ENCODE peak calls at places on chromosomes 13 and 19, in nine cellular contexts. One of them, this sample, is unnamed.

GRCh38 chr19:13804830-13805683 is 9.8 kb downstream of the ZSWIM4 start:
- DNase-seq in LHCN-M2: no peak
- DNase-seq in HAP-1: no peak
- DNase-seq in stimulated activated CD8-positive, alpha-beta memory T cell treated with anti-CD3 and anti-CD28 coated beads, Interleukin-7, amount 100 ng/mL, for 1 hour: no peak
- DNase-seq in NCI-H2081: no peak
- DNase-seq in psoas muscle: peak
- DNase-seq in GF-D8: no peak
- DNase-seq in stimulated activated CD4-positive, alpha-beta T cell treated with anti-CD3 and anti-CD28 coated beads, Interleukin-15, amount 100 ng/mL, for 1 hour: no peak
- DNase-seq in activated CD8-positive, alpha-beta T cell treated with anti-CD3 and anti-CD28 coated beads for 36 hours: peak
- DNase-seq in this sample: no peak

GRCh38 chr13:53090507-53090906 is 61.9 kb downstream of the OLFM4 start:
- DNase-seq in LHCN-M2: no peak
- DNase-seq in HAP-1: no peak
- DNase-seq in stimulated activated CD8-positive, alpha-beta memory T cell treated with anti-CD3 and anti-CD28 coated beads, Interleukin-7, amount 100 ng/mL, for 1 hour: no peak
- DNase-seq in NCI-H2081: no peak
- DNase-seq in psoas muscle: no peak
- DNase-seq in GF-D8: no peak
- DNase-seq in stimulated activated CD4-positive, alpha-beta T cell treated with anti-CD3 and anti-CD28 coated beads, Interleukin-15, amount 100 ng/mL, for 1 hour: no peak
- DNase-seq in activated CD8-positive, alpha-beta T cell treated with anti-CD3 and anti-CD28 coated beads for 36 hours: no peak
- DNase-seq in this sample: no peak

GRCh38 chr13:73578251-73578875 is 519.6 kb downstream of the KLF5 start:
- DNase-seq in LHCN-M2: no peak
- DNase-seq in HAP-1: no peak
- DNase-seq in stimulated activated CD8-positive, alpha-beta memory T cell treated with anti-CD3 and anti-CD28 coated beads, Interleukin-7, amount 100 ng/mL, for 1 hour: no peak
- DNase-seq in NCI-H2081: no peak
- DNase-seq in psoas muscle: no peak
- DNase-seq in GF-D8: no peak
- DNase-seq in stimulated activated CD4-positive, alpha-beta T cell treated with anti-CD3 and anti-CD28 coated beads, Interleukin-15, amount 100 ng/mL, for 1 hour: no peak
- DNase-seq in activated CD8-positive, alpha-beta T cell treated with anti-CD3 and anti-CD28 coated beads for 36 hours: no peak
- DNase-seq in this sample: no peak

GRCh38 chr19:6210091-6210490 is 69.7 kb downstream of the MLLT1 start:
- DNase-seq in LHCN-M2: no peak
- DNase-seq in HAP-1: no peak
- DNase-seq in stimulated activated CD8-positive, alpha-beta memory T cell treated with anti-CD3 and anti-CD28 coated beads, Interleukin-7, amount 100 ng/mL, for 1 hour: no peak
- DNase-seq in NCI-H2081: no peak
- DNase-seq in psoas muscle: peak
- DNase-seq in GF-D8: no peak
- DNase-seq in stimulated activated CD4-positive, alpha-beta T cell treated with anti-CD3 and anti-CD28 coated beads, Interleukin-15, amount 100 ng/mL, for 1 hour: no peak
- DNase-seq in activated CD8-positive, alpha-beta T cell treated with anti-CD3 and anti-CD28 coated beads for 36 hours: no peak
- DNase-seq in this sample: no peak

GRCh38 chr13:113540523-113540922 is 44.0 kb upstream of the TFDP1 start:
- DNase-seq in LHCN-M2: no peak
- DNase-seq in HAP-1: no peak
- DNase-seq in stimulated activated CD8-positive, alpha-beta memory T cell treated with anti-CD3 and anti-CD28 coated beads, Interleukin-7, amount 100 ng/mL, for 1 hour: no peak
- DNase-seq in NCI-H2081: no peak
- DNase-seq in psoas muscle: no peak
- DNase-seq in GF-D8: no peak
- DNase-seq in stimulated activated CD4-positive, alpha-beta T cell treated with anti-CD3 and anti-CD28 coated beads, Interleukin-15, amount 100 ng/mL, for 1 hour: no peak
- DNase-seq in activated CD8-positive, alpha-beta T cell treated with anti-CD3 and anti-CD28 coated beads for 36 hours: no peak
- DNase-seq in this sample: no peak

GRCh38 chr19:47268028-47268427 is 6.7 kb upstream of the INAFM1 start:
- DNase-seq in LHCN-M2: no peak
- DNase-seq in HAP-1: no peak
- DNase-seq in stimulated activated CD8-positive, alpha-beta memory T cell treated with anti-CD3 and anti-CD28 coated beads, Interleukin-7, amount 100 ng/mL, for 1 hour: no peak
- DNase-seq in NCI-H2081: no peak
- DNase-seq in psoas muscle: no peak
- DNase-seq in GF-D8: no peak
- DNase-seq in stimulated activated CD4-positive, alpha-beta T cell treated with anti-CD3 and anti-CD28 coated beads, Interleukin-15, amount 100 ng/mL, for 1 hour: no peak
- DNase-seq in activated CD8-positive, alpha-beta T cell treated with anti-CD3 and anti-CD28 coated beads for 36 hours: no peak
- DNase-seq in this sample: no peak

GRCh38 chr13:64061649-64062048 is 2646.0 kb upstream of the PCDH20 start:
- DNase-seq in LHCN-M2: no peak
- DNase-seq in HAP-1: no peak
- DNase-seq in stimulated activated CD8-positive, alpha-beta memory T cell treated with anti-CD3 and anti-CD28 coated beads, Interleukin-7, amount 100 ng/mL, for 1 hour: no peak
- DNase-seq in NCI-H2081: no peak
- DNase-seq in psoas muscle: no peak
- DNase-seq in GF-D8: no peak
- DNase-seq in stimulated activated CD4-positive, alpha-beta T cell treated with anti-CD3 and anti-CD28 coated beads, Interleukin-15, amount 100 ng/mL, for 1 hour: no peak
- DNase-seq in activated CD8-positive, alpha-beta T cell treated with anti-CD3 and anti-CD28 coated beads for 36 hours: no peak
- DNase-seq in this sample: no peak

GRCh38 chr13:113088691-113089020 is 16.9 kb upstream of the F7 start:
- DNase-seq in LHCN-M2: no peak
- DNase-seq in HAP-1: no peak
- DNase-seq in stimulated activated CD8-positive, alpha-beta memory T cell treated with anti-CD3 and anti-CD28 coated beads, Interleukin-7, amount 100 ng/mL, for 1 hour: no peak
- DNase-seq in NCI-H2081: no peak
- DNase-seq in psoas muscle: peak
- DNase-seq in GF-D8: no peak
- DNase-seq in stimulated activated CD4-positive, alpha-beta T cell treated with anti-CD3 and anti-CD28 coated beads, Interleukin-15, amount 100 ng/mL, for 1 hour: no peak
- DNase-seq in activated CD8-positive, alpha-beta T cell treated with anti-CD3 and anti-CD28 coated beads for 36 hours: no peak
- DNase-seq in this sample: no peak

GRCh38 chr19:35291916-35292315 is at the start of gene MAG:
- DNase-seq in LHCN-M2: no peak
- DNase-seq in HAP-1: no peak
- DNase-seq in stimulated activated CD8-positive, alpha-beta memory T cell treated with anti-CD3 and anti-CD28 coated beads, Interleukin-7, amount 100 ng/mL, for 1 hour: no peak
- DNase-seq in NCI-H2081: no peak
- DNase-seq in psoas muscle: no peak
- DNase-seq in GF-D8: no peak
- DNase-seq in stimulated activated CD4-positive, alpha-beta T cell treated with anti-CD3 and anti-CD28 coated beads, Interleukin-15, amount 100 ng/mL, for 1 hour: no peak
- DNase-seq in activated CD8-positive, alpha-beta T cell treated with anti-CD3 and anti-CD28 coated beads for 36 hours: no peak
- DNase-seq in this sample: no peak

GRCh38 chr19:41324921-41325639 is 15.1 kb downstream of the CCDC97 start:
- DNase-seq in LHCN-M2: peak
- DNase-seq in HAP-1: no peak
- DNase-seq in stimulated activated CD8-positive, alpha-beta memory T cell treated with anti-CD3 and anti-CD28 coated beads, Interleukin-7, amount 100 ng/mL, for 1 hour: no peak
- DNase-seq in NCI-H2081: no peak
- DNase-seq in psoas muscle: peak
- DNase-seq in GF-D8: no peak
- DNase-seq in stimulated activated CD4-positive, alpha-beta T cell treated with anti-CD3 and anti-CD28 coated beads, Interleukin-15, amount 100 ng/mL, for 1 hour: no peak
- DNase-seq in activated CD8-positive, alpha-beta T cell treated with anti-CD3 and anti-CD28 coated beads for 36 hours: no peak
- DNase-seq in this sample: no peak

GRCh38 chr19:47729468-47729798 is 15.9 kb upstream of the NOP53 start:
- DNase-seq in LHCN-M2: peak
- DNase-seq in HAP-1: no peak
- DNase-seq in stimulated activated CD8-positive, alpha-beta memory T cell treated with anti-CD3 and anti-CD28 coated beads, Interleukin-7, amount 100 ng/mL, for 1 hour: no peak
- DNase-seq in NCI-H2081: no peak
- DNase-seq in psoas muscle: peak
- DNase-seq in GF-D8: peak
- DNase-seq in stimulated activated CD4-positive, alpha-beta T cell treated with anti-CD3 and anti-CD28 coated beads, Interleukin-15, amount 100 ng/mL, for 1 hour: no peak
- DNase-seq in activated CD8-positive, alpha-beta T cell treated with anti-CD3 and anti-CD28 coated beads for 36 hours: peak
- DNase-seq in this sample: no peak

GRCh38 chr19:20397292-20397691 is 168.3 kb downstream of the ZNF737 start:
- DNase-seq in LHCN-M2: no peak
- DNase-seq in HAP-1: no peak
- DNase-seq in stimulated activated CD8-positive, alpha-beta memory T cell treated with anti-CD3 and anti-CD28 coated beads, Interleukin-7, amount 100 ng/mL, for 1 hour: no peak
- DNase-seq in NCI-H2081: no peak
- DNase-seq in psoas muscle: no peak
- DNase-seq in GF-D8: no peak
- DNase-seq in stimulated activated CD4-positive, alpha-beta T cell treated with anti-CD3 and anti-CD28 coated beads, Interleukin-15, amount 100 ng/mL, for 1 hour: no peak
- DNase-seq in activated CD8-positive, alpha-beta T cell treated with anti-CD3 and anti-CD28 coated beads for 36 hours: no peak
- DNase-seq in this sample: no peak

GRCh38 chr13:112873851-112874750 is 94.9 kb upstream of the MCF2L start:
- DNase-seq in LHCN-M2: peak
- DNase-seq in HAP-1: peak
- DNase-seq in stimulated activated CD8-positive, alpha-beta memory T cell treated with anti-CD3 and anti-CD28 coated beads, Interleukin-7, amount 100 ng/mL, for 1 hour: peak
- DNase-seq in NCI-H2081: peak
- DNase-seq in psoas muscle: peak
- DNase-seq in GF-D8: no peak
- DNase-seq in stimulated activated CD4-positive, alpha-beta T cell treated with anti-CD3 and anti-CD28 coated beads, Interleukin-15, amount 100 ng/mL, for 1 hour: peak
- DNase-seq in activated CD8-positive, alpha-beta T cell treated with anti-CD3 and anti-CD28 coated beads for 36 hours: peak
- DNase-seq in this sample: peak

GRCh38 chr19:48638831-48639381 is 1.7 kb upstream of the DBP start:
- DNase-seq in LHCN-M2: no peak
- DNase-seq in HAP-1: peak
- DNase-seq in stimulated activated CD8-positive, alpha-beta memory T cell treated with anti-CD3 and anti-CD28 coated beads, Interleukin-7, amount 100 ng/mL, for 1 hour: no peak
- DNase-seq in NCI-H2081: no peak
- DNase-seq in psoas muscle: peak
- DNase-seq in GF-D8: no peak
- DNase-seq in stimulated activated CD4-positive, alpha-beta T cell treated with anti-CD3 and anti-CD28 coated beads, Interleukin-15, amount 100 ng/mL, for 1 hour: no peak
- DNase-seq in activated CD8-positive, alpha-beta T cell treated with anti-CD3 and anti-CD28 coated beads for 36 hours: no peak
- DNase-seq in this sample: no peak

GRCh38 chr13:47680752-47681151 is 320.3 kb downstream of the SUCLA2 start:
- DNase-seq in LHCN-M2: peak
- DNase-seq in HAP-1: no peak
- DNase-seq in stimulated activated CD8-positive, alpha-beta memory T cell treated with anti-CD3 and anti-CD28 coated beads, Interleukin-7, amount 100 ng/mL, for 1 hour: no peak
- DNase-seq in NCI-H2081: no peak
- DNase-seq in psoas muscle: no peak
- DNase-seq in GF-D8: no peak
- DNase-seq in stimulated activated CD4-positive, alpha-beta T cell treated with anti-CD3 and anti-CD28 coated beads, Interleukin-15, amount 100 ng/mL, for 1 hour: no peak
- DNase-seq in activated CD8-positive, alpha-beta T cell treated with anti-CD3 and anti-CD28 coated beads for 36 hours: no peak
- DNase-seq in this sample: no peak

GRCh38 chr19:11505504-11506100 is at the start of gene ZNF653:
- DNase-seq in LHCN-M2: peak
- DNase-seq in HAP-1: peak
- DNase-seq in stimulated activated CD8-positive, alpha-beta memory T cell treated with anti-CD3 and anti-CD28 coated beads, Interleukin-7, amount 100 ng/mL, for 1 hour: peak
- DNase-seq in NCI-H2081: peak
- DNase-seq in psoas muscle: peak
- DNase-seq in GF-D8: peak
- DNase-seq in stimulated activated CD4-positive, alpha-beta T cell treated with anti-CD3 and anti-CD28 coated beads, Interleukin-15, amount 100 ng/mL, for 1 hour: peak
- DNase-seq in activated CD8-positive, alpha-beta T cell treated with anti-CD3 and anti-CD28 coated beads for 36 hours: peak
- DNase-seq in this sample: peak

GRCh38 chr13:95150555-95150954 is 150.7 kb downstream of the ABCC4 start:
- DNase-seq in LHCN-M2: no peak
- DNase-seq in HAP-1: no peak
- DNase-seq in stimulated activated CD8-positive, alpha-beta memory T cell treated with anti-CD3 and anti-CD28 coated beads, Interleukin-7, amount 100 ng/mL, for 1 hour: no peak
- DNase-seq in NCI-H2081: no peak
- DNase-seq in psoas muscle: no peak
- DNase-seq in GF-D8: no peak
- DNase-seq in stimulated activated CD4-positive, alpha-beta T cell treated with anti-CD3 and anti-CD28 coated beads, Interleukin-15, amount 100 ng/mL, for 1 hour: no peak
- DNase-seq in activated CD8-positive, alpha-beta T cell treated with anti-CD3 and anti-CD28 coated beads for 36 hours: no peak
- DNase-seq in this sample: no peak

GRCh38 chr19:8515317-8515716 is 1.4 kb upstream of the ZNF414 start:
- DNase-seq in LHCN-M2: no peak
- DNase-seq in HAP-1: no peak
- DNase-seq in stimulated activated CD8-positive, alpha-beta memory T cell treated with anti-CD3 and anti-CD28 coated beads, Interleukin-7, amount 100 ng/mL, for 1 hour: peak
- DNase-seq in NCI-H2081: no peak
- DNase-seq in psoas muscle: no peak
- DNase-seq in GF-D8: peak
- DNase-seq in stimulated activated CD4-positive, alpha-beta T cell treated with anti-CD3 and anti-CD28 coated beads, Interleukin-15, amount 100 ng/mL, for 1 hour: no peak
- DNase-seq in activated CD8-positive, alpha-beta T cell treated with anti-CD3 and anti-CD28 coated beads for 36 hours: peak
- DNase-seq in this sample: no peak

GRCh38 chr19:1040476-1041271 is 767 bp downstream of the ABCA7 start:
- DNase-seq in LHCN-M2: peak
- DNase-seq in HAP-1: peak
- DNase-seq in stimulated activated CD8-positive, alpha-beta memory T cell treated with anti-CD3 and anti-CD28 coated beads, Interleukin-7, amount 100 ng/mL, for 1 hour: peak
- DNase-seq in NCI-H2081: peak
- DNase-seq in psoas muscle: peak
- DNase-seq in GF-D8: no peak
- DNase-seq in stimulated activated CD4-positive, alpha-beta T cell treated with anti-CD3 and anti-CD28 coated beads, Interleukin-15, amount 100 ng/mL, for 1 hour: peak
- DNase-seq in activated CD8-positive, alpha-beta T cell treated with anti-CD3 and anti-CD28 coated beads for 36 hours: peak
- DNase-seq in this sample: peak

GRCh38 chr19:48424694-48425219 is 21.0 kb upstream of the GRWD1 start:
- DNase-seq in LHCN-M2: peak
- DNase-seq in HAP-1: peak
- DNase-seq in stimulated activated CD8-positive, alpha-beta memory T cell treated with anti-CD3 and anti-CD28 coated beads, Interleukin-7, amount 100 ng/mL, for 1 hour: no peak
- DNase-seq in NCI-H2081: no peak
- DNase-seq in psoas muscle: no peak
- DNase-seq in GF-D8: peak
- DNase-seq in stimulated activated CD4-positive, alpha-beta T cell treated with anti-CD3 and anti-CD28 coated beads, Interleukin-15, amount 100 ng/mL, for 1 hour: no peak
- DNase-seq in activated CD8-positive, alpha-beta T cell treated with anti-CD3 and anti-CD28 coated beads for 36 hours: peak
- DNase-seq in this sample: peak

GRCh38 chr19:17806945-17807344 is 12.0 kb downstream of the B3GNT3 start:
- DNase-seq in LHCN-M2: no peak
- DNase-seq in HAP-1: no peak
- DNase-seq in stimulated activated CD8-positive, alpha-beta memory T cell treated with anti-CD3 and anti-CD28 coated beads, Interleukin-7, amount 100 ng/mL, for 1 hour: no peak
- DNase-seq in NCI-H2081: no peak
- DNase-seq in psoas muscle: no peak
- DNase-seq in GF-D8: no peak
- DNase-seq in stimulated activated CD4-positive, alpha-beta T cell treated with anti-CD3 and anti-CD28 coated beads, Interleukin-15, amount 100 ng/mL, for 1 hour: no peak
- DNase-seq in activated CD8-positive, alpha-beta T cell treated with anti-CD3 and anti-CD28 coated beads for 36 hours: peak
- DNase-seq in this sample: no peak

GRCh38 chr13:23288995-23289394 is 108.2 kb downstream of the SGCG start:
- DNase-seq in LHCN-M2: no peak
- DNase-seq in HAP-1: no peak
- DNase-seq in stimulated activated CD8-positive, alpha-beta memory T cell treated with anti-CD3 and anti-CD28 coated beads, Interleukin-7, amount 100 ng/mL, for 1 hour: no peak
- DNase-seq in NCI-H2081: no peak
- DNase-seq in psoas muscle: no peak
- DNase-seq in GF-D8: no peak
- DNase-seq in stimulated activated CD4-positive, alpha-beta T cell treated with anti-CD3 and anti-CD28 coated beads, Interleukin-15, amount 100 ng/mL, for 1 hour: no peak
- DNase-seq in activated CD8-positive, alpha-beta T cell treated with anti-CD3 and anti-CD28 coated beads for 36 hours: no peak
- DNase-seq in this sample: no peak

GRCh38 chr13:30334663-30335386 is 27.5 kb upstream of the KATNAL1 start:
- DNase-seq in LHCN-M2: peak
- DNase-seq in HAP-1: peak
- DNase-seq in stimulated activated CD8-positive, alpha-beta memory T cell treated with anti-CD3 and anti-CD28 coated beads, Interleukin-7, amount 100 ng/mL, for 1 hour: no peak
- DNase-seq in NCI-H2081: peak
- DNase-seq in psoas muscle: no peak
- DNase-seq in GF-D8: no peak
- DNase-seq in stimulated activated CD4-positive, alpha-beta T cell treated with anti-CD3 and anti-CD28 coated beads, Interleukin-15, amount 100 ng/mL, for 1 hour: no peak
- DNase-seq in activated CD8-positive, alpha-beta T cell treated with anti-CD3 and anti-CD28 coated beads for 36 hours: peak
- DNase-seq in this sample: peak

GRCh38 chr19:51247972-51248371 is 2.9 kb upstream of the SIGLECL1 start:
- DNase-seq in LHCN-M2: no peak
- DNase-seq in HAP-1: no peak
- DNase-seq in stimulated activated CD8-positive, alpha-beta memory T cell treated with anti-CD3 and anti-CD28 coated beads, Interleukin-7, amount 100 ng/mL, for 1 hour: no peak
- DNase-seq in NCI-H2081: no peak
- DNase-seq in psoas muscle: no peak
- DNase-seq in GF-D8: no peak
- DNase-seq in stimulated activated CD4-positive, alpha-beta T cell treated with anti-CD3 and anti-CD28 coated beads, Interleukin-15, amount 100 ng/mL, for 1 hour: no peak
- DNase-seq in activated CD8-positive, alpha-beta T cell treated with anti-CD3 and anti-CD28 coated beads for 36 hours: no peak
- DNase-seq in this sample: no peak

GRCh38 chr19:29089315-29089855 is 123.6 kb downstream of the UQCRFS1 start:
- DNase-seq in LHCN-M2: no peak
- DNase-seq in HAP-1: no peak
- DNase-seq in stimulated activated CD8-positive, alpha-beta memory T cell treated with anti-CD3 and anti-CD28 coated beads, Interleukin-7, amount 100 ng/mL, for 1 hour: no peak
- DNase-seq in NCI-H2081: no peak
- DNase-seq in psoas muscle: no peak
- DNase-seq in GF-D8: no peak
- DNase-seq in stimulated activated CD4-positive, alpha-beta T cell treated with anti-CD3 and anti-CD28 coated beads, Interleukin-15, amount 100 ng/mL, for 1 hour: no peak
- DNase-seq in activated CD8-positive, alpha-beta T cell treated with anti-CD3 and anti-CD28 coated beads for 36 hours: no peak
- DNase-seq in this sample: no peak

GRCh38 chr19:13588953-13589833 is 82.9 kb upstream of the CACNA1A start:
- DNase-seq in LHCN-M2: peak
- DNase-seq in HAP-1: peak
- DNase-seq in stimulated activated CD8-positive, alpha-beta memory T cell treated with anti-CD3 and anti-CD28 coated beads, Interleukin-7, amount 100 ng/mL, for 1 hour: peak
- DNase-seq in NCI-H2081: peak
- DNase-seq in psoas muscle: peak
- DNase-seq in GF-D8: no peak
- DNase-seq in stimulated activated CD4-positive, alpha-beta T cell treated with anti-CD3 and anti-CD28 coated beads, Interleukin-15, amount 100 ng/mL, for 1 hour: peak
- DNase-seq in activated CD8-positive, alpha-beta T cell treated with anti-CD3 and anti-CD28 coated beads for 36 hours: peak
- DNase-seq in this sample: peak

GRCh38 chr13:77565635-77566034 is 30.1 kb downstream of the SCEL start:
- DNase-seq in LHCN-M2: peak
- DNase-seq in HAP-1: no peak
- DNase-seq in stimulated activated CD8-positive, alpha-beta memory T cell treated with anti-CD3 and anti-CD28 coated beads, Interleukin-7, amount 100 ng/mL, for 1 hour: no peak
- DNase-seq in NCI-H2081: peak
- DNase-seq in psoas muscle: no peak
- DNase-seq in GF-D8: no peak
- DNase-seq in stimulated activated CD4-positive, alpha-beta T cell treated with anti-CD3 and anti-CD28 coated beads, Interleukin-15, amount 100 ng/mL, for 1 hour: no peak
- DNase-seq in activated CD8-positive, alpha-beta T cell treated with anti-CD3 and anti-CD28 coated beads for 36 hours: no peak
- DNase-seq in this sample: peak

GRCh38 chr19:1849999-1850398 is 1.7 kb upstream of the REXO1 start:
- DNase-seq in LHCN-M2: no peak
- DNase-seq in HAP-1: no peak
- DNase-seq in stimulated activated CD8-positive, alpha-beta memory T cell treated with anti-CD3 and anti-CD28 coated beads, Interleukin-7, amount 100 ng/mL, for 1 hour: no peak
- DNase-seq in NCI-H2081: no peak
- DNase-seq in psoas muscle: no peak
- DNase-seq in GF-D8: no peak
- DNase-seq in stimulated activated CD4-positive, alpha-beta T cell treated with anti-CD3 and anti-CD28 coated beads, Interleukin-15, amount 100 ng/mL, for 1 hour: no peak
- DNase-seq in activated CD8-positive, alpha-beta T cell treated with anti-CD3 and anti-CD28 coated beads for 36 hours: no peak
- DNase-seq in this sample: no peak

GRCh38 chr13:24280722-24281121 is 28.7 kb upstream of the C1QTNF9 start:
- DNase-seq in LHCN-M2: no peak
- DNase-seq in HAP-1: no peak
- DNase-seq in stimulated activated CD8-positive, alpha-beta memory T cell treated with anti-CD3 and anti-CD28 coated beads, Interleukin-7, amount 100 ng/mL, for 1 hour: no peak
- DNase-seq in NCI-H2081: no peak
- DNase-seq in psoas muscle: no peak
- DNase-seq in GF-D8: no peak
- DNase-seq in stimulated activated CD4-positive, alpha-beta T cell treated with anti-CD3 and anti-CD28 coated beads, Interleukin-15, amount 100 ng/mL, for 1 hour: no peak
- DNase-seq in activated CD8-positive, alpha-beta T cell treated with anti-CD3 and anti-CD28 coated beads for 36 hours: no peak
- DNase-seq in this sample: no peak

GRCh38 chr13:49954674-49955455 is 18.7 kb upstream of the SPRYD7 start:
- DNase-seq in LHCN-M2: no peak
- DNase-seq in HAP-1: no peak
- DNase-seq in stimulated activated CD8-positive, alpha-beta memory T cell treated with anti-CD3 and anti-CD28 coated beads, Interleukin-7, amount 100 ng/mL, for 1 hour: no peak
- DNase-seq in NCI-H2081: no peak
- DNase-seq in psoas muscle: no peak
- DNase-seq in GF-D8: no peak
- DNase-seq in stimulated activated CD4-positive, alpha-beta T cell treated with anti-CD3 and anti-CD28 coated beads, Interleukin-15, amount 100 ng/mL, for 1 hour: no peak
- DNase-seq in activated CD8-positive, alpha-beta T cell treated with anti-CD3 and anti-CD28 coated beads for 36 hours: no peak
- DNase-seq in this sample: no peak